ENCODE peak calls at places on chromosomes 4 and X, in nine cellular contexts. D is frontal cortex; I is WTC11; S is COR-L47; G is fibroblast of pulmonary artery; X is effector memory CD8-positive, alpha-beta T cell; P is NAMALWA; J is kidney epithelial cell; W is effector CD4-positive, alpha-beta T cell. K is an unnamed sample.

GRCh38 chrX:131394384-131394783 is 105.3 kb upstream of the IGSF1 start:
- DNase-seq in D (no peak), I (no peak), S (no peak), G (no peak), X (no peak), P (no peak), J (peak; percentile 10), W (no peak), K (no peak)

GRCh38 chrX:50860518-50860917 is 46.5 kb upstream of the SHROOM4 start:
- DNase-seq in D (no peak), I (no peak), S (no peak), G (no peak), X (no peak), P (no peak), J (no peak), W (no peak), K (no peak)

GRCh38 chrX:11881485-11882170 is 123.6 kb downstream of the MSL3 start:
- DNase-seq in D (no peak), I (no peak), S (no peak), G (no peak), X (no peak), P (no peak), J (no peak), W (no peak), K (no peak)

GRCh38 chr4:13546855-13547562 is 2.7 kb upstream of the NKX3-2 start:
- DNase-seq in D (peak; percentile 12), I (peak; percentile 70), S (no peak), G (no peak), X (no peak), P (no peak), J (no peak), W (no peak), K (peak; percentile 31)

GRCh38 chr4:88275516-88275915 is 8.8 kb downstream of the PPM1K start:
- DNase-seq in D (no peak), I (no peak), S (no peak), G (no peak), X (no peak), P (peak; percentile 78), J (no peak), W (no peak), K (no peak)

GRCh38 chr4:7817877-7818675 is 121.6 kb downstream of the AFAP1 start:
- DNase-seq in D (no peak), I (no peak), S (peak; percentile 59), G (peak; percentile 85), X (no peak), P (no peak), J (no peak), W (no peak), K (no peak)

GRCh38 chr4:187999406-187999932 is 3.9 kb downstream of the ZFP42 start:
- DNase-seq in D (no peak), I (no peak), S (no peak), G (no peak), X (no peak), P (no peak), J (no peak), W (no peak), K (no peak)

GRCh38 chr4:64250061-64250460 is 159.2 kb downstream of the TECRL start:
- DNase-seq in D (no peak), I (no peak), S (no peak), G (no peak), X (no peak), P (no peak), J (no peak), W (no peak), K (no peak)

GRCh38 chr4:23770011-23770410 is 119.8 kb downstream of the PPARGC1A start:
- DNase-seq in D (peak; percentile 2), I (no peak), S (no peak), G (peak; percentile 9), X (no peak), P (no peak), J (no peak), W (no peak), K (no peak)

GRCh38 chrX:386239-386767 is 404 bp downstream of the PPP2R3B start:
- DNase-seq in D (no peak), I (no peak), S (no peak), G (no peak), X (no peak), P (peak; percentile 41), J (no peak), W (no peak), K (peak; percentile 25)

GRCh38 chr4:147730333-147730732 is 1.6 kb upstream of the ARHGAP10 start:
- DNase-seq in D (no peak), I (no peak), S (no peak), G (no peak), X (no peak), P (no peak), J (no peak), W (no peak), K (no peak)

GRCh38 chr4:128649575-128650205 is 159.8 kb upstream of the JADE1 start:
- DNase-seq in D (no peak), I (no peak), S (no peak), G (peak; percentile 25), X (no peak), P (no peak), J (peak; percentile 12), W (no peak), K (peak; percentile 53)

GRCh38 chr4:112897548-112897947 is 151.9 kb upstream of the ANK2 start:
- DNase-seq in D (no peak), I (peak; percentile 22), S (no peak), G (no peak), X (no peak), P (no peak), J (no peak), W (no peak), K (no peak)

GRCh38 chr4:75432683-75433082 is 81.5 kb downstream of the RCHY1 start:
- DNase-seq in D (no peak), I (peak; percentile 27), S (no peak), G (peak; percentile 12), X (no peak), P (peak; percentile 51), J (no peak), W (no peak), K (no peak)

GRCh38 chrX:147838465-147839131 is 73.1 kb upstream of the FMR1 start:
- DNase-seq in D (no peak), I (no peak), S (no peak), G (no peak), X (no peak), P (peak; percentile 20), J (no peak), W (no peak), K (no peak)

GRCh38 chr4:67660418-67660817 is 40.5 kb downstream of the UBA6 start:
- DNase-seq in D (no peak), I (no peak), S (no peak), G (no peak), X (no peak), P (no peak), J (no peak), W (no peak), K (no peak)

GRCh38 chr4:105291920-105292319 is 145.2 kb downstream of the TET2 start:
- DNase-seq in D (no peak), I (no peak), S (no peak), G (peak; percentile 28), X (no peak), P (no peak), J (no peak), W (no peak), K (no peak)

GRCh38 chrX:67543818-67544217 is at the start of gene AR:
- DNase-seq in D (peak; percentile 7), I (peak; percentile 74), S (no peak), G (peak; percentile 56), X (no peak), P (no peak), J (no peak), W (no peak), K (peak; percentile 29)

GRCh38 chr4:179114615-179115014 is 1672.4 kb upstream of the AGA start:
- DNase-seq in D (no peak), I (no peak), S (no peak), G (no peak), X (no peak), P (no peak), J (no peak), W (no peak), K (no peak)

GRCh38 chrX:105307762-105308161 is 87.3 kb upstream of the TEX13A start:
- DNase-seq in D (no peak), I (no peak), S (no peak), G (peak; percentile 33), X (no peak), P (no peak), J (no peak), W (no peak), K (no peak)